ENCODE peak calls at places on chromosome 15, in ten cellular contexts. L is heart left ventricle, D is K562, N is GM12892, Z is H1, O is lower leg skin, U is tibial nerve, X is right lobe of liver, A is HepG2, T is Peyer's patch. W is an unnamed sample.

GRCh38 chr15:62164500-62165028 is 521 bp downstream of the C2CD4B start:
- DNase-seq in L (peak; percentile 21), D (no peak), N (peak; percentile 15), Z (no peak), O (no peak), U (no peak), X (no peak), A (no peak), T (no peak), W (no peak)

GRCh38 chr15:59817834-59818233 is 128.7 kb upstream of the BNIP2 start:
- DNase-seq in L (no peak), D (no peak), N (no peak), Z (no peak), O (no peak), U (no peak), X (no peak), A (no peak), T (no peak), W (no peak)

GRCh38 chr15:43168192-43169107 is 16.8 kb upstream of the CCNDBP1 start:
- DNase-seq in L (peak; percentile 29), D (no peak), N (no peak), Z (no peak), O (no peak), U (no peak), X (no peak), A (no peak), T (no peak), W (no peak)

GRCh38 chr15:59372352-59373211 is at the start of gene MYO1E:
- DNase-seq in L (peak; percentile 91), D (no peak), N (peak; percentile 53), Z (peak; percentile 92), O (peak; percentile 94), U (peak; percentile 88), X (peak; percentile 94), A (peak; percentile 96), T (peak; percentile 93), W (peak; percentile 93)

GRCh38 chr15:99414755-99415731 is 150.7 kb upstream of the MEF2A start:
- DNase-seq in L (no peak), D (no peak), N (no peak), Z (no peak), O (no peak), U (no peak), X (no peak), A (no peak), T (peak; percentile 35), W (no peak)

GRCh38 chr15:28896944-28897343 is 11.2 kb downstream of the APBA2 start:
- DNase-seq in L (no peak), D (no peak), N (no peak), Z (no peak), O (no peak), U (no peak), X (no peak), A (peak; percentile 10), T (no peak), W (no peak)

GRCh38 chr15:33866101-33866737 is 102.1 kb upstream of the CHRM5 start:
- DNase-seq in L (no peak), D (no peak), N (no peak), Z (no peak), O (no peak), U (no peak), X (no peak), A (no peak), T (no peak), W (no peak)

GRCh38 chr15:51874751-51875644 is 45.5 kb downstream of the TMOD3 start:
- DNase-seq in L (no peak), D (peak; percentile 30), N (no peak), Z (no peak), O (peak; percentile 74), U (peak; percentile 58), X (no peak), A (peak; percentile 29), T (peak; percentile 61), W (no peak)

GRCh38 chr15:27485265-27485664 is 514.3 kb downstream of the GABRG3 start:
- DNase-seq in L (no peak), D (no peak), N (no peak), Z (no peak), O (no peak), U (no peak), X (no peak), A (no peak), T (no peak), W (no peak)

GRCh38 chr15:44738340-44738984 is 2.1 kb downstream of the TRIM69 start:
- DNase-seq in L (no peak), D (peak; percentile 21), N (no peak), Z (no peak), O (no peak), U (no peak), X (no peak), A (peak; percentile 47), T (no peak), W (no peak)

GRCh38 chr15:72474912-72475601 is 927 bp downstream of the ARIH1 start:
- DNase-seq in L (peak; percentile 76), D (peak; percentile 45), N (peak; percentile 55), Z (peak; percentile 21), O (peak; percentile 75), U (peak; percentile 64), X (peak; percentile 87), A (peak; percentile 67), T (peak; percentile 92), W (peak; percentile 89)

GRCh38 chr15:39360417-39360816 is 220.5 kb upstream of the THBS1 start:
- DNase-seq in L (no peak), D (no peak), N (no peak), Z (no peak), O (no peak), U (no peak), X (peak; percentile 67), A (peak; percentile 82), T (no peak), W (no peak)

GRCh38 chr15:71348597-71348996 is 233.3 kb downstream of the THSD4 start:
- DNase-seq in L (no peak), D (no peak), N (no peak), Z (no peak), O (no peak), U (no peak), X (no peak), A (no peak), T (no peak), W (no peak)

GRCh38 chr15:68469162-68470048 is 37.4 kb upstream of the ITGA11 start:
- DNase-seq in L (no peak), D (no peak), N (no peak), Z (no peak), O (no peak), U (no peak), X (no peak), A (no peak), T (no peak), W (no peak)

GRCh38 chr15:31471731-31472430 is 145.2 kb downstream of the KLF13 start:
- DNase-seq in L (no peak), D (no peak), N (no peak), Z (no peak), O (peak; percentile 15), U (no peak), X (peak; percentile 5), A (no peak), T (no peak), W (no peak)

GRCh38 chr15:41827880-41828746 is at the start of gene JMJD7:
- DNase-seq in L (peak; percentile 96), D (peak; percentile 99), N (peak; percentile 99), Z (peak; percentile 59), O (peak; percentile 89), U (peak; percentile 93), X (peak; percentile 99), A (peak; percentile 61), T (peak; percentile 97), W (peak; percentile 98)

GRCh38 chr15:35279811-35280210 is 194.7 kb upstream of the NANOGP8 start:
- DNase-seq in L (no peak), D (no peak), N (no peak), Z (no peak), O (no peak), U (no peak), X (no peak), A (no peak), T (no peak), W (no peak)

GRCh38 chr15:101037090-101037830 is 118.1 kb downstream of the LRRK1 start:
- DNase-seq in L (peak; percentile 8), D (no peak), N (no peak), Z (no peak), O (peak; percentile 6), U (no peak), X (peak; percentile 31), A (no peak), T (peak; percentile 21), W (no peak)
- TF ChIP-seq POLR2A in L (no peak), D (no peak), N (no peak), Z (no peak), O (no peak), U (no peak), X (no peak), A (no peak), T (no peak), W (no peak)

GRCh38 chr15:75832114-75832513 is 11.1 kb upstream of the UBE2Q2 start:
- DNase-seq in L (no peak), D (no peak), N (no peak), Z (no peak), O (no peak), U (no peak), X (no peak), A (no peak), T (no peak), W (no peak)

GRCh38 chr15:75834011-75834410 is 9.2 kb upstream of the UBE2Q2 start:
- DNase-seq in L (no peak), D (no peak), N (no peak), Z (no peak), O (no peak), U (no peak), X (no peak), A (no peak), T (no peak), W (no peak)

GRCh38 chr15:75840659-75841058 is 2.6 kb upstream of the UBE2Q2 start:
- DNase-seq in L (peak; percentile 30), D (no peak), N (no peak), Z (no peak), O (no peak), U (peak; percentile 54), X (no peak), A (no peak), T (no peak), W (peak; percentile 45)

GRCh38 chr15:75835990-75836952 is 7.0 kb upstream of the UBE2Q2 start:
- DNase-seq in L (no peak), D (no peak), N (no peak), Z (no peak), O (no peak), U (no peak), X (no peak), A (no peak), T (no peak), W (no peak)

GRCh38 chr15:75836953-75837321 is 6.3 kb upstream of the UBE2Q2 start:
- DNase-seq in L (no peak), D (no peak), N (peak; percentile 31), Z (no peak), O (peak; percentile 37), U (peak; percentile 23), X (no peak), A (no peak), T (peak; percentile 55), W (no peak)
- TF ChIP-seq POLR2A in L (no peak), D (no peak), N (no peak), Z (no peak), O (no peak), U (no peak), X (no peak), A (no peak), T (no peak), W (no peak)

GRCh38 chr15:67048281-67049279 is 16.8 kb upstream of the SMAD3 start:
- DNase-seq in L (no peak), D (no peak), N (no peak), Z (no peak), O (no peak), U (no peak), X (peak; percentile 94), A (peak; percentile 97), T (peak; percentile 90), W (peak; percentile 71)
- TF ChIP-seq POLR2A in L (no peak), D (no peak), N (no peak), Z (no peak), O (no peak), U (no peak), X (peak; percentile 60), A (peak; percentile 88), T (peak; percentile 28), W (peak; percentile 22)

GRCh38 chr15:36596915-36597314 is 17.5 kb downstream of the CDIN1 start:
- DNase-seq in L (no peak), D (no peak), N (no peak), Z (no peak), O (no peak), U (no peak), X (no peak), A (no peak), T (no peak), W (no peak)
- TF ChIP-seq POLR2A in L (no peak), D (no peak), N (no peak), Z (no peak), O (no peak), U (no peak), X (no peak), A (no peak), T (no peak), W (no peak)